ENCODE peak calls at places on chromosomes 6 and 20, in nine cellular contexts. Q is cardiac muscle cell, S is left lung, P is GM10248, E is brain microvascular endothelial cell, Z is LNCaP clone FGC, A is endothelial cell, V is suprapubic skin, U is fibroblast of pulmonary artery. H is an unnamed sample.

GRCh38 chr6:168192195-168192900 is 113.3 kb upstream of the FRMD1 start:
- DNase-seq in Q (no peak), S (no peak), P (no peak), E (no peak), Z (no peak), A (no peak), V (peak; percentile 60), U (no peak), H (no peak)

GRCh38 chr6:170295519-170296422 is 4.9 kb upstream of the DLL1 start:
- DNase-seq in Q (no peak), S (peak; percentile 81), P (peak; percentile 64), E (no peak), Z (no peak), A (no peak), V (no peak), U (no peak), H (peak; percentile 61)

GRCh38 chr6:78308025-78308424 is 559.3 kb upstream of the IRAK1BP1 start:
- DNase-seq in Q (no peak), S (no peak), P (no peak), E (peak; percentile 24), Z (no peak), A (peak; percentile 8), V (no peak), U (no peak), H (no peak)

GRCh38 chr6:14748679-14749078 is 497.2 kb upstream of the JARID2 start:
- DNase-seq in Q (no peak), S (no peak), P (no peak), E (no peak), Z (no peak), A (no peak), V (no peak), U (no peak), H (no peak)

GRCh38 chr6:36129889-36130671 is at the start of gene MAPK13:
- DNase-seq in Q (peak; percentile 46), S (peak; percentile 89), P (peak; percentile 43), E (no peak), Z (no peak), A (peak; percentile 28), V (no peak), U (peak; percentile 29), H (peak; percentile 50)

GRCh38 chr20:36370991-36371390 is 64.9 kb downstream of the DLGAP4 start:
- DNase-seq in Q (no peak), S (no peak), P (no peak), E (no peak), Z (no peak), A (no peak), V (no peak), U (no peak), H (no peak)

GRCh38 chr20:52744441-52744840 is 227.7 kb upstream of the TSHZ2 start:
- DNase-seq in Q (no peak), S (no peak), P (no peak), E (no peak), Z (no peak), A (no peak), V (no peak), U (no peak), H (no peak)

GRCh38 chr6:30020629-30021028 is 40.4 kb upstream of the POLR1H start:
- DNase-seq in Q (no peak), S (no peak), P (no peak), E (no peak), Z (no peak), A (no peak), V (no peak), U (no peak), H (no peak)

GRCh38 chr6:159508966-159509365 is 184.1 kb downstream of the SOD2 start:
- DNase-seq in Q (no peak), S (no peak), P (no peak), E (no peak), Z (no peak), A (no peak), V (no peak), U (no peak), H (no peak)

GRCh38 chr6:110741517-110741916 is 73.8 kb downstream of the CDK19 start:
- DNase-seq in Q (no peak), S (no peak), P (no peak), E (no peak), Z (no peak), A (no peak), V (no peak), U (no peak), H (no peak)

GRCh38 chr20:38395165-38395564 is 40.0 kb downstream of the SNHG17 start:
- DNase-seq in Q (peak; percentile 58), S (no peak), P (no peak), E (no peak), Z (no peak), A (no peak), V (no peak), U (peak; percentile 34), H (no peak)

GRCh38 chr6:117733341-117733740 is 58.1 kb downstream of the NUS1 start:
- DNase-seq in Q (no peak), S (no peak), P (no peak), E (no peak), Z (no peak), A (no peak), V (no peak), U (no peak), H (no peak)

GRCh38 chr20:3563548-3564177 is 92.8 kb downstream of the ATRN start:
- DNase-seq in Q (peak; percentile 65), S (no peak), P (peak; percentile 32), E (peak; percentile 58), Z (peak; percentile 25), A (peak; percentile 20), V (no peak), U (peak; percentile 72), H (no peak)

GRCh38 chr6:72619883-72620696 is 1.8 kb upstream of the KCNQ5 start:
- DNase-seq in Q (peak; percentile 51), S (peak; percentile 80), P (peak; percentile 83), E (peak; percentile 11), Z (no peak), A (peak; percentile 30), V (no peak), U (peak; percentile 35), H (peak; percentile 60)

GRCh38 chr6:41836022-41836659 is 48.6 kb downstream of the TOMM6 start:
- DNase-seq in Q (peak; percentile 19), S (no peak), P (no peak), E (no peak), Z (no peak), A (no peak), V (no peak), U (peak; percentile 6), H (no peak)
- TF ChIP-seq CTCF in Q (no peak), S (no peak), P (no peak), E (no peak), Z (no peak), A (no peak), V (no peak), U (no peak), H (no peak)

GRCh38 chr20:49602370-49603208 is 34.7 kb upstream of the PTGIS start:
- DNase-seq in Q (no peak), S (no peak), P (no peak), E (no peak), Z (no peak), A (no peak), V (no peak), U (no peak), H (no peak)
- TF ChIP-seq CTCF in Q (no peak), S (no peak), P (no peak), E (no peak), Z (no peak), A (no peak), V (no peak), U (no peak), H (no peak)

GRCh38 chr6:145758086-145758485 is 22.8 kb upstream of the EPM2A start:
- DNase-seq in Q (no peak), S (no peak), P (no peak), E (no peak), Z (no peak), A (no peak), V (no peak), U (no peak), H (no peak)

GRCh38 chr6:145755682-145756081 is 20.4 kb upstream of the EPM2A start:
- DNase-seq in Q (no peak), S (no peak), P (no peak), E (no peak), Z (no peak), A (no peak), V (no peak), U (no peak), H (no peak)

GRCh38 chr6:145756170-145756662 is 20.9 kb upstream of the EPM2A start:
- DNase-seq in Q (peak; percentile 99), S (no peak), P (no peak), E (peak; percentile 95), Z (no peak), A (no peak), V (no peak), U (peak; percentile 99), H (no peak)

GRCh38 chr6:145763742-145764141 is 28.4 kb upstream of the EPM2A start:
- DNase-seq in Q (no peak), S (no peak), P (no peak), E (no peak), Z (no peak), A (no peak), V (no peak), U (no peak), H (no peak)

DNA sequence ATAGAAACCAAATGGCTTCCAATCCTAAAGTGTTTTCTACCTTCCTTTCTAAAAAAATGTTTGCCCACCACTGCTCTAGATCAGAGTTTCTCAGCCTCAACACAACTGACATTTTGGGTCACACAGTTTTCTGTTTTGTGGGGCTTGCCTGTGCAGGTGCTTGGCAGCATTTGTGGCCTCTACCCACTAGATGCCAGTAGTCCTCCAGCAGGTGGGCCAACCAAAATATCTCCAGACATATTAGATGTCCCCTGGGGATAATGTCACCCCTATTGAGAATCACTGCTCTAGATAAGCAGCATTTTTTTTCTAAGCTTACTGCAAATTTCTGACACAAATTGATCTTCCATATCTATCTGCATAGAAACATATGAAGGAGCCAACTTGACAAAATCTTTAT is 26.3 kb upstream of the EPM2A start:
- DNase-seq in Q (no peak), S (no peak), P (no peak), E (no peak), Z (no peak), A (no peak), V (no peak), U (no peak), H (no peak)
- TF ChIP-seq CTCF in Q (no peak), S (no peak), P (no peak), E (no peak), Z (no peak), A (no peak), V (no peak), U (no peak), H (no peak)

GRCh38 chr20:47011984-47012383 is 117.3 kb downstream of the EYA2 start:
- DNase-seq in Q (no peak), S (no peak), P (no peak), E (no peak), Z (no peak), A (no peak), V (no peak), U (no peak), H (no peak)

GRCh38 chr20:47013606-47014005 is 119.0 kb downstream of the EYA2 start:
- DNase-seq in Q (no peak), S (no peak), P (no peak), E (no peak), Z (no peak), A (no peak), V (no peak), U (no peak), H (no peak)

GRCh38 chr20:47007826-47008655 is 113.4 kb downstream of the EYA2 start:
- DNase-seq in Q (no peak), S (no peak), P (no peak), E (no peak), Z (no peak), A (no peak), V (no peak), U (no peak), H (no peak)

GRCh38 chr20:47009784-47010183 is 115.1 kb downstream of the EYA2 start:
- DNase-seq in Q (no peak), S (no peak), P (no peak), E (no peak), Z (no peak), A (no peak), V (no peak), U (no peak), H (no peak)

GRCh38 chr20:47008842-47009518 is 114.3 kb downstream of the EYA2 start:
- DNase-seq in Q (no peak), S (no peak), P (no peak), E (no peak), Z (peak; percentile 94), A (no peak), V (no peak), U (no peak), H (no peak)
- TF ChIP-seq CTCF in Q (no peak), S (no peak), P (no peak), E (no peak), Z (no peak), A (no peak), V (no peak), U (no peak), H (no peak)

H was measured in activated B cell treated with CpG ODN at 0.5 μM for 24 hours.